ENCODE peak calls at places on chromosomes 6 and 20, in seven cellular contexts. S is SW480; R is fibroblast of lung; W is uterus; M is stimulated activated CD8-positive, alpha-beta memory T cell treated with anti-CD3 and anti-CD28 coated beads, Interleukin-15, amount 100 ng/mL, for 48 hours; F is ecto neural progenitor cell; B is cardiac fibroblast. U is an unnamed sample.

GRCh38 chr6:55569638-55570037 is 9.4 kb downstream of the HMGCLL1 start:
- DNase-seq in S (no peak), R (no peak), W (peak), M (no peak), F (no peak), B (no peak), U (no peak)

GRCh38 chr20:53949319-53949839 is 121.0 kb downstream of the BCAS1 start:
- DNase-seq in S (peak), R (peak), W (no peak), M (peak), F (no peak), B (peak), U (no peak)

GRCh38 chr6:85459224-85459901 is 9.5 kb downstream of the NT5E start:
- DNase-seq in S (peak), R (peak), W (no peak), M (no peak), F (no peak), B (peak), U (no peak)

GRCh38 chr6:36957773-36958271 is 3.3 kb downstream of the PI16 start:
- DNase-seq in S (no peak), R (no peak), W (no peak), M (no peak), F (no peak), B (no peak), U (no peak)

GRCh38 chr6:144144996-144145395 is 5.3 kb upstream of the STX11 start:
- DNase-seq in S (no peak), R (no peak), W (no peak), M (no peak), F (no peak), B (no peak), U (no peak)

GRCh38 chr6:142174681-142175080 is 27.6 kb downstream of the VTA1 start:
- DNase-seq in S (no peak), R (no peak), W (no peak), M (no peak), F (no peak), B (no peak), U (no peak)

GRCh38 chr6:22327881-22328280 is 31.0 kb upstream of the PRL start:
- DNase-seq in S (no peak), R (no peak), W (no peak), M (no peak), F (no peak), B (no peak), U (no peak)

GRCh38 chr6:140078552-140079126 is 704.2 kb upstream of the CITED2 start:
- DNase-seq in S (no peak), R (peak), W (no peak), M (no peak), F (no peak), B (peak), U (no peak)

GRCh38 chr6:119575721-119576120 is 226.2 kb upstream of the MAN1A1 start:
- DNase-seq in S (no peak), R (peak), W (no peak), M (no peak), F (no peak), B (peak), U (no peak)

GRCh38 chr6:119742188-119742803 is 392.7 kb upstream of the MAN1A1 start:
- DNase-seq in S (peak), R (peak), W (no peak), M (peak), F (peak), B (peak), U (peak)

GRCh38 chr20:59811681-59812171 is 121.7 kb downstream of the SYCP2 start:
- DNase-seq in S (no peak), R (no peak), W (no peak), M (no peak), F (peak), B (no peak), U (no peak)

GRCh38 chr20:58651823-58652605 is 931 bp downstream of the STX16 start:
- DNase-seq in S (peak), R (peak), W (no peak), M (no peak), F (peak), B (peak), U (peak)

GRCh38 chr6:105209950-105210706 is 30.3 kb upstream of the POPDC3 start:
- DNase-seq in S (peak), R (peak), W (no peak), M (no peak), F (no peak), B (peak), U (no peak)

U was measured in right lobe of liver.